ENCODE peak calls at places on chromosomes 12 and 14, in four cellular contexts. N is IMR-90, U is mesendoderm, H is neuronal stem cell. A is an unnamed sample.

GRCh38 chr14:34678306-34678705 is 36.1 kb downstream of the CFL2 start:
- DNase-seq in U (no peak), H (no peak), N (no peak), A (no peak)

GRCh38 chr14:84228702-84229101 is 1301.2 kb upstream of the FLRT2 start:
- DNase-seq in H (no peak), U (no peak), N (peak), A (no peak)

GRCh38 chr14:97298775-97299174 is 501.6 kb downstream of the VRK1 start:
- DNase-seq in U (no peak), N (no peak), H (no peak), A (no peak)

GRCh38 chr14:87687338-87687876 is 305.6 kb downstream of the GALC start:
- DNase-seq in U (peak), H (no peak), N (no peak), A (no peak)

GRCh38 chr14:37045340-37046061 is 126.9 kb downstream of the SLC25A21 start:
- DNase-seq in N (no peak), U (no peak), H (peak), A (no peak)

GRCh38 chr12:65845751-65846537 is 21.7 kb downstream of the HMGA2 start:
- DNase-seq in N (peak), U (peak), H (peak), A (peak)

GRCh38 chr14:54366726-54367707 is 29.8 kb upstream of the CDKN3 start:
- DNase-seq in H (no peak), N (peak), U (peak), A (peak)

GRCh38 chr12:1920971-1921370 is 2.5 kb upstream of the CACNA2D4 start:
- DNase-seq in U (no peak), N (no peak), H (no peak), A (peak)

GRCh38 chr12:106791531-106791930 is 17.0 kb downstream of the RIC8B start:
- DNase-seq in U (no peak), H (no peak), N (no peak), A (no peak)

GRCh38 chr14:67268456-67269115 is 27.4 kb downstream of the PALS1 start:
- DNase-seq in U (peak), N (peak), H (peak), A (peak)

GRCh38 chr14:81303258-81303935 is 82.6 kb upstream of the GTF2A1 start:
- DNase-seq in N (no peak), H (no peak), U (no peak), A (no peak)

GRCh38 chr14:106551265-106551664 is 1024.9 kb downstream of the TMEM121 start:
- DNase-seq in N (no peak), H (no peak), U (no peak), A (no peak)

GRCh38 chr12:48969847-48970701 is 1.5 kb downstream of the WNT10B start:
- DNase-seq in U (peak), H (no peak), N (no peak), A (peak)

GRCh38 chr14:47993883-47994282 is 318.5 kb upstream of the MDGA2 start:
- DNase-seq in H (no peak), U (no peak), N (no peak), A (no peak)

GRCh38 chr12:12474931-12475485 is 87.7 kb downstream of the DUSP16 start:
- DNase-seq in U (no peak), N (peak), H (no peak), A (no peak)

GRCh38 chr14:65501328-65501727 is 88.8 kb downstream of the FUT8 start:
- DNase-seq in N (no peak), H (no peak), U (no peak), A (no peak)

GRCh38 chr12:54034784-54035310 is 2.0 kb downstream of the HOXC5 start:
- DNase-seq in N (no peak), U (no peak), H (no peak), A (no peak)
- H4K8ac ChIP-seq in N (no peak), U (no peak), H (no peak), A (no peak)

GRCh38 chr12:90855534-90855933 is 99.4 kb downstream of the CCER1 start:
- DNase-seq in N (no peak), U (no peak), H (no peak), A (no peak)

GRCh38 chr12:90854136-90854689 is 100.8 kb downstream of the CCER1 start:
- DNase-seq in H (peak), U (peak), N (peak), A (no peak)

DNA sequence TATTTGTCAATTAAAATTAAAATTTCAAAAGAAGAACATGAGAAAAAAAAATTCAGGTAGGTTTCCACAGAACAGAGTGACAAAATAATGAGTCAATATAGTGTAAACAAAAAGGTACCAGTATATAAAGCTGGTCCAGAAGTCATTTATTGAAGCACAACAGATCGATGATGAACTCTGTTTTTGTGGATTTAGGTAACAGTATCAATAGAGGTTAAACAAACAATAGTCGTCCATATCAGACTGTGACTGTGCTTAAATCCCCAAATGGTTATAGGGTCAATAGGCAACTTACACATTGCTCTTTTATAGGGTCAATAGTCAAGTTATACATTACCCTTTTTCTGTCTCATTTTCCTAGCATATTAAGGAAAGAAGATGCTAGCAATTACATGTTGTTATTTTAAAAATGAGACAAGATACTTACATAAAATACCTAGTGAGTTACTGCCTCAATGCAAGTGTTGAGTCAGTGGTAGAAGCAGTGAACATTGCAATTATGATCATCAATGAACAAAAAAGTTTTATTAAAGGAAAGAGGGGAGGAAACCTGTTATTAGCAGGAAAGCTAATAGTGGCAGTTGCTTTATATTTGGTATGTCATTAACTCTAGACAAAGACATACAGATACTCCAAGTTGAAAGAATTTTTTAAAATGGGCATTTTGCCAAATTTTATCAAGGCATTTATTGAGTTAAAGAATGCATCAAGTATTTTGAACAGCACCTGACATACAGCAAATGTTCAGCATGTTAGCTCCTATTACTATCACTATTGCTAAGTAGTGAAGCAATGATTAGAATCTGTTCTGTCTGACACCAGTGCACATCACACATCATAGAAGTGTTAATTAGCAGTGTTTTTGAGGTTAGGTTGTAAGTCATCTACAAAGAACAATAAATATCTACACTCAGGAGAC is 102.9 kb downstream of the CCER1 start:
- DNase-seq in U (peak), H (no peak), N (no peak), A (no peak)
- H2BK120ac ChIP-seq in U (no peak), H (no peak), N (no peak), A (no peak)

GRCh38 chr12:121676190-121676589 is 6.7 kb upstream of the MORN3 start:
- DNase-seq in U (no peak), N (no peak), H (no peak), A (peak)
- H4K8ac ChIP-seq in U (no peak), N (no peak), H (no peak), A (no peak)

DNA sequence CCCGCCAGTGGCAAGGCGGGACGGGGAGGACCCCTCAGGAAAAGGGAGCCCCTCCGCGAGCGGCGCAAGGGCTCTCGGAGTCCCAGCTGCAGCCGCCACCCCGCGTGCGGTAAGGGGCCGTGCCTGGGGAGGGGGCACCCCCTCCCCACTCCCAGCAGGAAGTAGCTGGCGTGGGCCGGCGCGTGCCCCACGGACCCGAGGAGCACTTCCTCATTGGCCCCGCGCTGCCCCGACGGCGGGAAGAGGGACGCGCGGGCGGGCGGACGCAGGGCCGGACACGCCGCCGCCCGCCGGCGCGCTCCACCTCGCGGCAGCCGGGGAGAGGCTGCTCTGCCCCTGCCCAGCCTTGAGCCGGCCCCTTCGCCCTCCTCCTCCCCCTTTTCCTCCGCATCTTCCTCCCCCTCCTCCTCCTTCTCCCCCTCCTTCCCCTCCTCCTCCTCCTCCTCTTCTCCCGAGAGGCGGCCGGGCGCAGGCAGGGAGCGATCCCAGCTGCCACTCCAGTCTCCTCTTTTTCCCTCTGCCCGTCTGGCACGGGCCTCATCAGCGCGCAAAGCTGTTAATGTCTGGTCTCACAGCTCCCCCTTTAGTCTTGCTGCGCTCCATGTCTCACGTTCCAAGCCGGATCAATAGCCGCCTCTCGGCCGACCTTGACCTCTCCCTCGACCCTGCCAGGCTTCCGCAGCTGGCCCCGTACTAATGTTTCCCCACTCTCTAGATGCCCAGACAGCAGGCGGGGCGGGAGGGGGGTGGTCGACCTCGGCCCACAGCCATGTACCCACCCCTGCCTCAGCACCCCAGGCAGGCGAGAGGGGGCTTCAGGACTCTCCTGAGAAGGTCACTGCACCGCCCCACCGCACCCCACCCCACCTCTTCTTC is 2.6 kb upstream of the BCL11B start:
- DNase-seq in N (peak), U (peak), H (peak), A (peak)
- H2BK120ac ChIP-seq in N (no peak), U (peak), H (no peak), A (no peak)

GRCh38 chr14:90624228-90624627 is 192.0 kb downstream of the TTC7B start:
- DNase-seq in U (no peak), H (no peak), N (peak), A (no peak)

GRCh38 chr14:90619911-90620310 is 196.3 kb downstream of the TTC7B start:
- DNase-seq in N (no peak), H (no peak), U (no peak), A (no peak)

GRCh38 chr14:90617942-90618341 is 198.3 kb downstream of the TTC7B start:
- DNase-seq in U (no peak), N (no peak), H (no peak), A (no peak)

GRCh38 chr14:90621205-90621600 is 195.0 kb downstream of the TTC7B start:
- DNase-seq in U (no peak), H (no peak), N (no peak), A (no peak)

GRCh38 chr14:90620540-90621204 is 195.6 kb downstream of the TTC7B start:
- DNase-seq in N (no peak), H (no peak), U (no peak), A (no peak)
- H4K8ac ChIP-seq in N (no peak), H (no peak), U (no peak), A (no peak)

DNA sequence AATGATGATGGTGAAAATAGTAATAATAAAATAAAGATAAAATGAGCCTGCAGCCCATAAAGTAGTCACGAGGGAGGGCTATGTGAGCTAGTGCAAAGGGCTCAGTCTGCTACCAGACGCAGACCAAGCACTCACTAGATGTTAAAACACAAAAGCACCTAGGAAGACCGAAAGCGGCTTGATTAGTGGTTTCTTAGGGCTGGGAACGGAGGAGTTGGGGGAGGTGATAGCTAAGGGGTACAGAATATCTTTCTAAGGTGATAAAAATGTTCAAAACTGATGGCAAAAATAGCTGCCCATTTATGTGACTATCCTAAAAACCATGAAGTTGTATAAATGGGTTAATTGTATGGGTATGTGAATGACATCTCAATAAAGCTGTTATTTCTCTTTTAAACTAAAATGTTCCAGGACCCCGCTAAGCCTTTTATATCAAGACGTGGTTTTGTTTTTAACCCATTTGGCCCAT is 39.6 kb downstream of the ACTN1 start:
- DNase-seq in H (no peak), U (no peak), N (no peak), A (no peak)
- H2BK120ac ChIP-seq in H (no peak), U (peak), N (peak), A (no peak)

GRCh38 chr12:124419292-124420040 is 124.6 kb downstream of the RFLNA start:
- DNase-seq in N (peak), H (no peak), U (peak), A (no peak)

GRCh38 chr12:124422142-124422569 is 127.3 kb downstream of the RFLNA start:
- DNase-seq in N (no peak), H (no peak), U (no peak), A (peak)

GRCh38 chr12:124420972-124421674 is 126.2 kb downstream of the RFLNA start:
- DNase-seq in H (no peak), U (no peak), N (no peak), A (no peak)

GRCh38 chr12:124418791-124419190 is 123.9 kb downstream of the RFLNA start:
- DNase-seq in U (no peak), N (no peak), H (no peak), A (no peak)

GRCh38 chr12:124420041-124420765 is 125.3 kb downstream of the RFLNA start:
- DNase-seq in N (no peak), U (no peak), H (no peak), A (no peak)
- H4K8ac ChIP-seq in N (peak), U (no peak), H (no peak), A (no peak)

GRCh38 chr12:54384591-54385041 is at the start of gene ZNF385A:
- DNase-seq in N (no peak), H (no peak), U (no peak), A (no peak)
- H2BK120ac ChIP-seq in N (peak), H (no peak), U (no peak), A (no peak)

GRCh38 chr12:29153231-29153630 is 4.2 kb downstream of the FAR2 start:
- DNase-seq in N (no peak), U (peak), H (no peak), A (peak)
- H4K8ac ChIP-seq in N (no peak), U (no peak), H (no peak), A (no peak)

GRCh38 chr14:75537071-75537470 is 14.8 kb downstream of the BATF start:
- DNase-seq in N (no peak), U (no peak), H (no peak), A (no peak)

GRCh38 chr14:75539165-75539561 is 16.9 kb downstream of the BATF start:
- DNase-seq in U (no peak), H (no peak), N (no peak), A (no peak)

GRCh38 chr14:75540479-75540851 is 18.2 kb downstream of the BATF start:
- DNase-seq in N (no peak), H (no peak), U (no peak), A (no peak)

GRCh38 chr14:75542585-75543091 is 20.4 kb downstream of the BATF start:
- DNase-seq in N (no peak), U (peak), H (no peak), A (no peak)

GRCh38 chr14:75539562-75540478 is 17.6 kb downstream of the BATF start:
- DNase-seq in N (no peak), H (no peak), U (no peak), A (no peak)
- H2BK120ac ChIP-seq in N (no peak), H (no peak), U (no peak), A (no peak)

A was measured in H9.